ENCODE peak calls at places on chromosomes 16 and 17, in seven cellular contexts. B, U, Y, D, G, N and J are unnamed samples.

GRCh38 chr16:27169511-27170071 is 33.7 kb upstream of the KDM8 start:
- DNase-seq in B (no peak), D (peak), N (no peak), G (peak), U (peak), Y (peak), J (no peak)

GRCh38 chr16:51041546-51041945 is 109.5 kb downstream of the SALL1 start:
- DNase-seq in B (no peak), N (no peak), D (no peak), G (no peak), U (no peak), Y (no peak), J (no peak)

GRCh38 chr16:77762260-77762659 is 26.1 kb upstream of the VAT1L start:
- DNase-seq in B (no peak), D (no peak), G (no peak), Y (no peak), N (no peak), U (no peak), J (no peak)

GRCh38 chr17:61729690-61730268 is 133.5 kb downstream of the BRIP1 start:
- DNase-seq in D (no peak), Y (no peak), G (no peak), N (no peak), B (no peak), U (no peak), J (no peak)

GRCh38 chr17:50422738-50423137 is 3.3 kb upstream of the ACSF2 start:
- DNase-seq in Y (no peak), D (no peak), G (no peak), U (no peak), B (no peak), N (no peak), J (no peak)

GRCh38 chr17:50949128-50950001 is 83.2 kb upstream of the TOB1 start:
- DNase-seq in U (peak), B (no peak), D (no peak), N (peak), Y (no peak), G (no peak), J (no peak)

GRCh38 chr17:77821114-77821513 is 137.4 kb upstream of the TNRC6C start:
- DNase-seq in N (no peak), G (peak), D (no peak), B (no peak), Y (no peak), U (peak), J (no peak)

GRCh38 chr17:79169366-79169765 is 94.7 kb downstream of the ENGASE start:
- DNase-seq in Y (no peak), U (no peak), N (no peak), B (no peak), D (no peak), G (no peak), J (no peak)

GRCh38 chr17:81395600-81396277 is 482 bp downstream of the BAHCC1 start:
- DNase-seq in D (no peak), G (no peak), Y (no peak), U (no peak), N (no peak), B (no peak), J (peak)

GRCh38 chr16:10992797-10993196 is 48.4 kb downstream of the CLEC16A start:
- DNase-seq in G (no peak), Y (no peak), N (no peak), B (no peak), U (peak), D (no peak), J (no peak)

GRCh38 chr17:22515599-22515998 is 823.3 kb downstream of the KCNJ18 start:
- DNase-seq in D (no peak), G (no peak), N (no peak), B (no peak), Y (no peak), U (no peak), J (no peak)

GRCh38 chr16:86665319-86665675 is 86.9 kb downstream of the FOXL1 start:
- DNase-seq in N (no peak), B (no peak), U (no peak), G (no peak), D (no peak), Y (no peak), J (no peak)

GRCh38 chr17:76095943-76096342 is 7.6 kb downstream of the EXOC7 start:
- DNase-seq in G (no peak), D (no peak), N (no peak), U (no peak), Y (no peak), B (no peak), J (no peak)

GRCh38 chr17:81601525-81602120 is 35.3 kb downstream of the NPLOC4 start:
- DNase-seq in D (peak), Y (no peak), N (no peak), B (no peak), U (peak), G (peak), J (peak)

GRCh38 chr16:46801428-46802049 is 29.4 kb downstream of the C16orf87 start:
- DNase-seq in G (peak), D (no peak), U (peak), N (no peak), B (no peak), Y (no peak), J (peak)

GRCh38 chr17:50314456-50315011 is 31.4 kb upstream of the XYLT2 start:
- DNase-seq in G (no peak), N (no peak), Y (no peak), U (no peak), B (no peak), D (no peak), J (no peak)

GRCh38 chr17:79391376-79391775 is 219.5 kb downstream of the RBFOX3 start:
- DNase-seq in B (no peak), D (no peak), G (no peak), U (no peak), N (no peak), Y (no peak), J (no peak)

GRCh38 chr17:76905036-76905435 is 36.8 kb downstream of the MGAT5B start:
- DNase-seq in Y (no peak), G (no peak), B (no peak), U (no peak), N (no peak), D (no peak), J (no peak)

GRCh38 chr16:81462683-81463082 is 18.1 kb downstream of the CMIP start:
- DNase-seq in N (no peak), Y (no peak), D (no peak), B (no peak), U (no peak), G (no peak), J (no peak)

GRCh38 chr16:31569360-31569717 is 41.6 kb downstream of the AHSP start:
- DNase-seq in G (no peak), D (no peak), Y (no peak), N (no peak), U (no peak), B (no peak), J (no peak)

GRCh38 chr16:85979605-85980004 is 80.6 kb downstream of the IRF8 start:
- DNase-seq in D (no peak), G (no peak), U (no peak), N (no peak), B (no peak), Y (no peak), J (no peak)

GRCh38 chr16:75138636-75139035 is 9.7 kb upstream of the ZFP1 start:
- DNase-seq in N (no peak), D (no peak), G (no peak), B (no peak), Y (no peak), U (no peak), J (no peak)

GRCh38 chr17:81712468-81713003 is 452 bp downstream of the SLC25A10 start:
- DNase-seq in N (no peak), Y (no peak), D (no peak), G (peak), U (no peak), B (no peak), J (no peak)

GRCh38 chr17:78753316-78754250 is 28.5 kb downstream of the CYTH1 start:
- DNase-seq in U (no peak), D (no peak), Y (no peak), B (no peak), N (no peak), G (peak), J (no peak)

GRCh38 chr16:52592778-52593177 is 45.8 kb upstream of the TOX3 start:
- DNase-seq in U (no peak), Y (no peak), G (no peak), N (no peak), B (no peak), D (no peak), J (no peak)

GRCh38 chr17:66304304-66305174 is 2.1 kb downstream of the PRKCA start:
- DNase-seq in B (no peak), U (peak), N (no peak), Y (no peak), D (no peak), G (no peak), J (no peak)

GRCh38 chr17:33285413-33285812 is 7.7 kb downstream of the ASIC2 start:
- DNase-seq in N (no peak), Y (no peak), U (no peak), G (no peak), D (no peak), B (no peak), J (no peak)

GRCh38 chr17:82592289-82592683 is 56.0 kb downstream of the WDR45B start:
- DNase-seq in G (no peak), N (no peak), D (no peak), Y (no peak), B (no peak), U (no peak), J (no peak)

GRCh38 chr17:57718878-57719277 is 26.2 kb downstream of the CCDC182 start:
- DNase-seq in Y (no peak), B (no peak), D (no peak), N (no peak), U (no peak), G (no peak), J (no peak)

GRCh38 chr17:14019186-14019956 is 49.9 kb upstream of the COX10 start:
- DNase-seq in B (no peak), N (no peak), U (no peak), Y (no peak), G (no peak), D (no peak), J (no peak)

GRCh38 chr16:18983565-18984424 is at the start of gene TMC7:
- DNase-seq in N (peak), D (no peak), U (peak), G (peak), Y (no peak), B (no peak), J (peak)

GRCh38 chr16:80720759-80721470 is 83.5 kb downstream of the CDYL2 start:
- DNase-seq in G (no peak), N (no peak), U (no peak), B (no peak), Y (no peak), D (no peak), J (no peak)

GRCh38 chr17:37385439-37385990 is 9.7 kb downstream of the C17orf78 start:
- DNase-seq in N (no peak), G (no peak), B (no peak), D (no peak), U (no peak), Y (no peak), J (no peak)

GRCh38 chr16:8859913-8860881 is 8.6 kb downstream of the CARHSP1 start:
- DNase-seq in D (no peak), U (no peak), N (peak), B (no peak), Y (no peak), G (no peak), J (no peak)

GRCh38 chr17:55763856-55764255 is 13.0 kb downstream of the PCTP start:
- DNase-seq in G (no peak), Y (no peak), B (no peak), U (no peak), D (no peak), N (no peak), J (no peak)

GRCh38 chr16:80828495-80828894 is 24.1 kb upstream of the CDYL2 start:
- DNase-seq in Y (no peak), U (no peak), D (no peak), G (no peak), B (no peak), N (no peak), J (no peak)

GRCh38 chr17:56912105-56912999 is 1.5 kb downstream of the TRIM25 start:
- DNase-seq in G (no peak), B (no peak), Y (no peak), N (peak), D (no peak), U (peak), J (no peak)

GRCh38 chr17:83109793-83110645 is 30.6 kb downstream of the METRNL start:
- DNase-seq in B (no peak), N (peak), D (no peak), G (no peak), Y (no peak), U (peak), J (peak)

GRCh38 chr17:20189322-20189721 is 180.2 kb downstream of the SPECC1 start:
- DNase-seq in U (no peak), D (no peak), G (no peak), N (no peak), Y (no peak), B (no peak), J (no peak)